ENCODE peak calls at places on chromosome 13, in four cellular contexts. J is NCI-H2107, U is non-pigmented ciliary epithelial cell, D is naive B cell. R is an unnamed sample.

GRCh38 chr13:46801831-46802230 is 4.9 kb upstream of the ESD start:
- DNase-seq in U (no peak), J (no peak), D (no peak), R (no peak)

GRCh38 chr13:103663996-103664395 is 597.8 kb upstream of the SLC10A2 start:
- DNase-seq in D (no peak), U (no peak), J (no peak), R (no peak)

GRCh38 chr13:78772933-78773332 is 114.0 kb upstream of the OBI1 start:
- DNase-seq in D (no peak), U (no peak), J (no peak), R (no peak)

GRCh38 chr13:25874907-25875306 is 176.9 kb downstream of the SHISA2 start:
- DNase-seq in U (no peak), D (no peak), J (no peak), R (no peak)

GRCh38 chr13:49020940-49021548 is 45.3 kb downstream of the FNDC3A start:
- DNase-seq in U (no peak), D (no peak), J (no peak), R (no peak)

GRCh38 chr13:32224916-32225315 is 90.2 kb downstream of the ZAR1L start:
- DNase-seq in D (no peak), U (no peak), J (no peak), R (no peak)

GRCh38 chr13:48446454-48446853 is 33.5 kb upstream of the LPAR6 start:
- DNase-seq in U (peak), D (no peak), J (no peak), R (peak)

GRCh38 chr13:92959790-92960189 is 266.8 kb upstream of the GPC6 start:
- DNase-seq in U (no peak), D (no peak), J (no peak), R (no peak)

GRCh38 chr13:98214707-98215106 is 37.6 kb upstream of the RNF113B start:
- DNase-seq in U (no peak), D (no peak), J (no peak), R (peak)

GRCh38 chr13:29386246-29386645 is 209.2 kb downstream of the SLC7A1 start:
- DNase-seq in U (no peak), D (no peak), J (no peak), R (no peak)

GRCh38 chr13:22194106-22194810 is 523.4 kb downstream of the FGF9 start:
- DNase-seq in D (no peak), U (no peak), J (no peak), R (no peak)

GRCh38 chr13:27264181-27264580 is 6.4 kb upstream of the RASL11A start:
- DNase-seq in D (no peak), J (peak), U (peak), R (no peak)

GRCh38 chr13:41562083-41562482 is 104.7 kb downstream of the RGCC start:
- DNase-seq in D (no peak), U (peak), J (no peak), R (peak)

GRCh38 chr13:98295371-98295770 is 118.3 kb upstream of the RNF113B start:
- DNase-seq in U (no peak), J (no peak), D (no peak), R (no peak)

GRCh38 chr13:44014501-44014900 is 134.8 kb downstream of the LACC1 start:
- DNase-seq in D (no peak), U (no peak), J (no peak), R (peak)

GRCh38 chr13:51249767-51250741 is 27.9 kb downstream of the FAM124A start:
- DNase-seq in U (no peak), D (no peak), J (no peak), R (peak)

R was measured in dermis blood vessel endothelial cell.